ENCODE peak calls at places on chromosomes 4 and X, in five cellular contexts. One of them, this sample, is unnamed.

GRCh38 chr4:1655081-1655480 is 29.0 kb downstream of the FAM53A start:
- DNase-seq in K562: no peak
- DNase-seq in transverse colon: no peak
- DNase-seq in tibial nerve: no peak
- DNase-seq in A549: no peak
- DNase-seq in this sample: no peak

GRCh38 chr4:38804654-38805295 is at the start of gene TLR1:
- DNase-seq in K562: no peak
- DNase-seq in transverse colon: no peak
- DNase-seq in tibial nerve: no peak
- DNase-seq in A549: no peak
- DNase-seq in this sample: no peak

GRCh38 chrX:153807976-153808375 is 13.5 kb downstream of the SSR4 start:
- DNase-seq in K562: no peak
- DNase-seq in transverse colon: no peak
- DNase-seq in tibial nerve: no peak
- DNase-seq in A549: no peak
- DNase-seq in this sample: no peak

GRCh38 chr4:25847329-25847728 is 15.5 kb downstream of the SEL1L3 start:
- DNase-seq in K562: no peak
- DNase-seq in transverse colon: no peak
- DNase-seq in tibial nerve: no peak
- DNase-seq in A549: no peak
- DNase-seq in this sample: no peak

GRCh38 chrX:100994352-100995281 is 25.1 kb downstream of the ARL13A start:
- DNase-seq in K562: peak; percentile 36
- DNase-seq in transverse colon: no peak
- DNase-seq in tibial nerve: no peak
- DNase-seq in A549: peak; percentile 48
- DNase-seq in this sample: no peak

GRCh38 chrX:13051529-13052172 is 7.2 kb upstream of the FAM9C start:
- DNase-seq in K562: no peak
- DNase-seq in transverse colon: no peak
- DNase-seq in tibial nerve: no peak
- DNase-seq in A549: no peak
- DNase-seq in this sample: no peak

GRCh38 chr4:182688081-182688480 is 229.1 kb downstream of the DCTD start:
- DNase-seq in K562: no peak
- DNase-seq in transverse colon: no peak
- DNase-seq in tibial nerve: no peak
- DNase-seq in A549: no peak
- DNase-seq in this sample: no peak

GRCh38 chr4:145784036-145784435 is 104.1 kb downstream of the C4orf51 start:
- DNase-seq in K562: no peak
- DNase-seq in transverse colon: no peak
- DNase-seq in tibial nerve: no peak
- DNase-seq in A549: no peak
- DNase-seq in this sample: no peak

GRCh38 chrX:10634681-10635161 is 14.3 kb upstream of the MID1 start:
- DNase-seq in K562: no peak
- DNase-seq in transverse colon: no peak
- DNase-seq in tibial nerve: no peak
- DNase-seq in A549: peak; percentile 71
- DNase-seq in this sample: no peak

GRCh38 chr4:6124386-6125102 is 75.8 kb downstream of the JAKMIP1 start:
- DNase-seq in K562: no peak
- DNase-seq in transverse colon: no peak
- DNase-seq in tibial nerve: no peak
- DNase-seq in A549: no peak
- DNase-seq in this sample: no peak

GRCh38 chr4:88017516-88018302 is 10.3 kb downstream of the PKD2 start:
- DNase-seq in K562: no peak
- DNase-seq in transverse colon: no peak
- DNase-seq in tibial nerve: no peak
- DNase-seq in A549: peak; percentile 26
- DNase-seq in this sample: no peak

GRCh38 chr4:67014592-67014991 is 530.7 kb downstream of the CENPC start:
- DNase-seq in K562: no peak
- DNase-seq in transverse colon: no peak
- DNase-seq in tibial nerve: no peak
- DNase-seq in A549: no peak
- DNase-seq in this sample: no peak

GRCh38 chr4:27463816-27464215 is 603.2 kb downstream of the STIM2 start:
- DNase-seq in K562: no peak
- DNase-seq in transverse colon: no peak
- DNase-seq in tibial nerve: no peak
- DNase-seq in A549: no peak
- DNase-seq in this sample: no peak

GRCh38 chrX:124383367-124383766 is 37.0 kb downstream of the SH2D1A start:
- DNase-seq in K562: no peak
- DNase-seq in transverse colon: no peak
- DNase-seq in tibial nerve: no peak
- DNase-seq in A549: no peak
- DNase-seq in this sample: no peak

GRCh38 chrX:19670321-19670750 is 155.0 kb upstream of the MAP3K15 start:
- DNase-seq in K562: no peak
- DNase-seq in transverse colon: no peak
- DNase-seq in tibial nerve: no peak
- DNase-seq in A549: no peak
- DNase-seq in this sample: no peak

GRCh38 chr4:7109169-7109568 is 41.3 kb upstream of the GRPEL1 start:
- DNase-seq in K562: no peak
- DNase-seq in transverse colon: no peak
- DNase-seq in tibial nerve: no peak
- DNase-seq in A549: no peak
- DNase-seq in this sample: no peak

GRCh38 chrX:79079477-79079876 is 65.0 kb upstream of the GPR174 start:
- DNase-seq in K562: no peak
- DNase-seq in transverse colon: no peak
- DNase-seq in tibial nerve: no peak
- DNase-seq in A549: no peak
- DNase-seq in this sample: no peak

GRCh38 chr4:162163892-162164759 is at the start of gene FSTL5:
- DNase-seq in K562: peak; percentile 1
- DNase-seq in transverse colon: peak; percentile 31
- DNase-seq in tibial nerve: peak; percentile 38
- DNase-seq in A549: peak; percentile 22
- DNase-seq in this sample: no peak

GRCh38 chr4:173932701-173933100 is 350.8 kb downstream of the FBXO8 start:
- DNase-seq in K562: no peak
- DNase-seq in transverse colon: no peak
- DNase-seq in tibial nerve: no peak
- DNase-seq in A549: no peak
- DNase-seq in this sample: no peak

GRCh38 chrX:9878141-9878875 is 88.8 kb upstream of the CLDN34 start:
- DNase-seq in K562: no peak
- DNase-seq in transverse colon: no peak
- DNase-seq in tibial nerve: no peak
- DNase-seq in A549: no peak
- DNase-seq in this sample: no peak

GRCh38 chr4:185734930-185735329 is 77.1 kb downstream of the SORBS2 start:
- DNase-seq in K562: no peak
- DNase-seq in transverse colon: no peak
- DNase-seq in tibial nerve: no peak
- DNase-seq in A549: no peak
- DNase-seq in this sample: no peak

GRCh38 chr4:12926189-12927066 is 557.7 kb downstream of the RAB28 start:
- DNase-seq in K562: no peak
- DNase-seq in transverse colon: no peak
- DNase-seq in tibial nerve: no peak
- DNase-seq in A549: no peak
- DNase-seq in this sample: no peak

GRCh38 chrX:69605521-69605920 is 10.4 kb upstream of the EDA start:
- DNase-seq in K562: no peak
- DNase-seq in transverse colon: no peak
- DNase-seq in tibial nerve: no peak
- DNase-seq in A549: no peak
- DNase-seq in this sample: no peak

GRCh38 chr4:84451546-84451945 is 47.5 kb downstream of the NKX6-1 start:
- DNase-seq in K562: no peak
- DNase-seq in transverse colon: no peak
- DNase-seq in tibial nerve: no peak
- DNase-seq in A549: no peak
- DNase-seq in this sample: no peak

GRCh38 chrX:111098874-111099273 is 2.9 kb downstream of the PAK3 start:
- DNase-seq in K562: peak; percentile 69
- DNase-seq in transverse colon: peak; percentile 42
- DNase-seq in tibial nerve: no peak
- DNase-seq in A549: peak; percentile 31
- DNase-seq in this sample: no peak

GRCh38 chr4:108068422-108068821 is 78.7 kb downstream of the HADH start:
- DNase-seq in K562: no peak
- DNase-seq in transverse colon: no peak
- DNase-seq in tibial nerve: no peak
- DNase-seq in A549: no peak
- DNase-seq in this sample: no peak

GRCh38 chr4:182338059-182338458 is 94.9 kb downstream of the TENM3 start:
- DNase-seq in K562: no peak
- DNase-seq in transverse colon: no peak
- DNase-seq in tibial nerve: no peak
- DNase-seq in A549: no peak
- DNase-seq in this sample: no peak

GRCh38 chr4:144674711-144675110 is 28.8 kb downstream of the HHIP start:
- DNase-seq in K562: no peak
- DNase-seq in transverse colon: no peak
- DNase-seq in tibial nerve: no peak
- DNase-seq in A549: no peak
- DNase-seq in this sample: no peak

GRCh38 chr4:8346838-8347605 is 77.5 kb downstream of the HTRA3 start:
- DNase-seq in K562: no peak
- DNase-seq in transverse colon: peak; percentile 5
- DNase-seq in tibial nerve: no peak
- DNase-seq in A549: no peak
- DNase-seq in this sample: peak; percentile 79

GRCh38 chr4:113300384-113301011 is 251.0 kb downstream of the ANK2 start:
- DNase-seq in K562: no peak
- DNase-seq in transverse colon: no peak
- DNase-seq in tibial nerve: no peak
- DNase-seq in A549: peak; percentile 7
- DNase-seq in this sample: no peak

GRCh38 chr4:40363382-40363920 is 28.3 kb downstream of the CHRNA9 start:
- DNase-seq in K562: no peak
- DNase-seq in transverse colon: peak; percentile 56
- DNase-seq in tibial nerve: no peak
- DNase-seq in A549: no peak
- DNase-seq in this sample: no peak

GRCh38 chr4:67886281-67886680 is 2.5 kb upstream of the TMPRSS11D start:
- DNase-seq in K562: no peak
- DNase-seq in transverse colon: no peak
- DNase-seq in tibial nerve: no peak
- DNase-seq in A549: no peak
- DNase-seq in this sample: no peak

GRCh38 chr4:156169011-156169410 is 215.3 kb upstream of the CTSO start:
- DNase-seq in K562: no peak
- DNase-seq in transverse colon: no peak
- DNase-seq in tibial nerve: no peak
- DNase-seq in A549: no peak
- DNase-seq in this sample: no peak

DNA sequence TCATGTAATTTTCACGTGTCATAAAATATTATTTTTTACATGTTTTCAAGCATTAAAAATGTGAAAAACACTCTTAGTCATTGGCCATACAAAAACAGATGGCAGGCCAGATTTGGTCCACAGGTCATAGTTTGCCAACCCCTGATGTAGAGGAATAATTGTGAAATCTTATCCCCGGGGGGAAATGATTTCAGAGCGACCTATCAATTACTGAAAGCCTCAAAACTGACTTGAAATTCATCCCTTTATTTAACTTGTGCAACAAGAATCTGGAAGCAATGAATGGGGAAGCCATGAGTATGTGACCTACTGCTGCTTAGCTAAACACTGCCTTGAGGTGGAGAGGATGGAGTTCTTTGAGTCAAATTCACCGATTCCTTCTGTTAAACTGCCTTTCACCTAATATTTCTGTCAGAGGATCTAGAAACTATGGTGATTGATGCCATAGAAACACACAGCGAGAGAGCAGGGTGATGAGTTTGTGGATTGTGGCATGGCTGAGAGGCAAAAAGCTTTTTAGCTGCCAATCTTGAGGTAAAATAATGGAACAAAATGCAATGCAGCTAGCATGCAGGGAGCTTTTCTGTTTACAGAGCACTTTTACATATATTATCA is 30.3 kb upstream of the BRS3 start:
- DNase-seq in K562: no peak
- DNase-seq in transverse colon: no peak
- DNase-seq in tibial nerve: no peak
- DNase-seq in A549: no peak
- DNase-seq in this sample: no peak
- TF ChIP-seq EP300 in K562: no peak
- TF ChIP-seq EP300 in transverse colon: no peak
- TF ChIP-seq EP300 in tibial nerve: no peak
- TF ChIP-seq EP300 in A549: no peak
- TF ChIP-seq EP300 in this sample: no peak

GRCh38 chr4:3045500-3045850 is 28.9 kb downstream of the HTT-AS start:
- DNase-seq in K562: no peak
- DNase-seq in transverse colon: peak; percentile 63
- DNase-seq in tibial nerve: peak; percentile 28
- DNase-seq in A549: no peak
- DNase-seq in this sample: no peak
- TF ChIP-seq CTCF in K562: no peak
- TF ChIP-seq CTCF in transverse colon: no peak
- TF ChIP-seq CTCF in tibial nerve: no peak
- TF ChIP-seq CTCF in A549: no peak
- TF ChIP-seq CTCF in this sample: no peak

DNA sequence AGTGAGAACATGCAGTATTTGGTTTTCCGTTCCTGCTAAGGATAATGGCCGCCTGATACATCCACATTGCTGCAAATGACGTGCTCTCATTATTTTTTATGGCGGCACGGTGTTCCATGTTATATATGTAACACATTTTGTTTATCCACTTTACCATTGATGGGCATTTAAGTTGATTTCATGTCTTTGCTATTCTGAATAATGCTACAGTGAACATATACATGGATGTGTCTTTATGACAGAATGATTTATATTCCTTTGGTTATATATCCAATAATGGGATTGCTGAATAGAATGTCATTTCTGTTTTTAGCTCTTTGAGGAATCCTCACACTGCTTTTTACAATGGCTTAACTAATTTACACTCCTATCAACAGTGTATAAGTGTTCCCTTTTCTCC is 1223.2 kb downstream of the RAPGEF2 start:
- DNase-seq in K562: no peak
- DNase-seq in transverse colon: no peak
- DNase-seq in tibial nerve: no peak
- DNase-seq in A549: no peak
- DNase-seq in this sample: no peak
- TF ChIP-seq EP300 in K562: no peak
- TF ChIP-seq EP300 in transverse colon: no peak
- TF ChIP-seq EP300 in tibial nerve: no peak
- TF ChIP-seq EP300 in A549: no peak
- TF ChIP-seq EP300 in this sample: no peak

DNA sequence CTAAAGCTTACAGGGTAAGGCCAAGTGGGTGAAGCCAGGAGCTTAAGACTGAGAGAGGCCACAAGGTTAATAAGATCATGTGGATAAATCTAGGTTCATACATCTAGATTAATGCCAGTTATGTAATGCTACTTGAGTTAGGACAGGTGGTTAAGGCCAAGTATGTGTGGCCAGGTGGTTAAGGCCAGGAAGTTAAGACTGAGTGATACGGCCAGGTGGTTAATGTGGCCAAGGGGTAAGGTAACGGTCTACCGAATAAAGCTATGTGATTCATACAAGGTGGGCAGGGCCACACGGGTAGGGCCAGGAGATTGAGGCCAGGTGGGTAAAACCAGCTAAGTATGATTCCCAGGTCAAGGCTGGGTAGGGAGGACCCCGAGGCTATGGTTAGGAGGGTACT is 223.0 kb downstream of the TACR3 start:
- DNase-seq in K562: no peak
- DNase-seq in transverse colon: no peak
- DNase-seq in tibial nerve: no peak
- DNase-seq in A549: no peak
- DNase-seq in this sample: no peak
- TF ChIP-seq CTCF in K562: no peak
- TF ChIP-seq CTCF in transverse colon: no peak
- TF ChIP-seq CTCF in tibial nerve: no peak
- TF ChIP-seq CTCF in A549: no peak
- TF ChIP-seq CTCF in this sample: no peak

This sample was measured in suprapubic skin.